ENCODE peak calls at places on chromosomes 13 and 19, in five cellular contexts. One of them, this sample, is unnamed.

GRCh38 chr13:59364508-59365187 is 799.1 kb downstream of the DIAPH3 start:
- DNase-seq in effector CD4-positive, alpha-beta T cell: no peak
- DNase-seq in RPMI8226: no peak
- DNase-seq in HTR-8/SVneo: no peak
- DNase-seq in stimulated activated CD4-positive, alpha-beta T cell treated with anti-CD3 and anti-CD28 coated beads, Interleukin-15, amount 100 ng/mL, for 48 hours: no peak
- DNase-seq in this sample: peak; percentile 6

GRCh38 chr19:50510700-50511068 is 307 bp downstream of the JOSD2 start:
- DNase-seq in stimulated activated CD4-positive, alpha-beta T cell treated with anti-CD3 and anti-CD28 coated beads, Interleukin-15, amount 100 ng/mL, for 48 hours: no peak
- DNase-seq in HTR-8/SVneo: peak; percentile 35
- DNase-seq in RPMI8226: no peak
- DNase-seq in effector CD4-positive, alpha-beta T cell: no peak
- DNase-seq in this sample: no peak

GRCh38 chr13:52158629-52159158 is 703 bp downstream of the NEK3 start:
- DNase-seq in effector CD4-positive, alpha-beta T cell: no peak
- DNase-seq in stimulated activated CD4-positive, alpha-beta T cell treated with anti-CD3 and anti-CD28 coated beads, Interleukin-15, amount 100 ng/mL, for 48 hours: no peak
- DNase-seq in RPMI8226: no peak
- DNase-seq in HTR-8/SVneo: peak; percentile 12
- DNase-seq in this sample: peak; percentile 29

GRCh38 chr13:45349438-45349837 is 8.5 kb upstream of the TPT1 start:
- DNase-seq in HTR-8/SVneo: no peak
- DNase-seq in RPMI8226: no peak
- DNase-seq in effector CD4-positive, alpha-beta T cell: no peak
- DNase-seq in stimulated activated CD4-positive, alpha-beta T cell treated with anti-CD3 and anti-CD28 coated beads, Interleukin-15, amount 100 ng/mL, for 48 hours: no peak
- DNase-seq in this sample: no peak

GRCh38 chr19:40241809-40242384 is 15.4 kb upstream of the CCNP start:
- DNase-seq in HTR-8/SVneo: no peak
- DNase-seq in RPMI8226: no peak
- DNase-seq in effector CD4-positive, alpha-beta T cell: no peak
- DNase-seq in stimulated activated CD4-positive, alpha-beta T cell treated with anti-CD3 and anti-CD28 coated beads, Interleukin-15, amount 100 ng/mL, for 48 hours: no peak
- DNase-seq in this sample: peak; percentile 18

GRCh38 chr19:2255112-2255845 is 938 bp downstream of the JSRP1 start:
- DNase-seq in RPMI8226: peak; percentile 49
- DNase-seq in HTR-8/SVneo: no peak
- DNase-seq in stimulated activated CD4-positive, alpha-beta T cell treated with anti-CD3 and anti-CD28 coated beads, Interleukin-15, amount 100 ng/mL, for 48 hours: no peak
- DNase-seq in effector CD4-positive, alpha-beta T cell: no peak
- DNase-seq in this sample: no peak

GRCh38 chr19:52542984-52543664 is 15.7 kb downstream of the ZNF808 start:
- DNase-seq in stimulated activated CD4-positive, alpha-beta T cell treated with anti-CD3 and anti-CD28 coated beads, Interleukin-15, amount 100 ng/mL, for 48 hours: no peak
- DNase-seq in RPMI8226: no peak
- DNase-seq in HTR-8/SVneo: no peak
- DNase-seq in effector CD4-positive, alpha-beta T cell: no peak
- DNase-seq in this sample: no peak

GRCh38 chr13:94824601-94825000 is 112.3 kb upstream of the SOX21 start:
- DNase-seq in stimulated activated CD4-positive, alpha-beta T cell treated with anti-CD3 and anti-CD28 coated beads, Interleukin-15, amount 100 ng/mL, for 48 hours: no peak
- DNase-seq in HTR-8/SVneo: no peak
- DNase-seq in RPMI8226: no peak
- DNase-seq in effector CD4-positive, alpha-beta T cell: no peak
- DNase-seq in this sample: no peak

GRCh38 chr13:27466513-27466912 is 16.1 kb upstream of the MTIF3 start:
- DNase-seq in effector CD4-positive, alpha-beta T cell: no peak
- DNase-seq in HTR-8/SVneo: no peak
- DNase-seq in RPMI8226: no peak
- DNase-seq in stimulated activated CD4-positive, alpha-beta T cell treated with anti-CD3 and anti-CD28 coated beads, Interleukin-15, amount 100 ng/mL, for 48 hours: no peak
- DNase-seq in this sample: no peak

GRCh38 chr13:44312898-44313551 is 60.6 kb upstream of the SERP2 start:
- DNase-seq in HTR-8/SVneo: peak; percentile 25
- DNase-seq in RPMI8226: no peak
- DNase-seq in effector CD4-positive, alpha-beta T cell: no peak
- DNase-seq in stimulated activated CD4-positive, alpha-beta T cell treated with anti-CD3 and anti-CD28 coated beads, Interleukin-15, amount 100 ng/mL, for 48 hours: no peak
- DNase-seq in this sample: no peak

GRCh38 chr13:29849731-29850212 is 645 bp downstream of the UBL3 start:
- DNase-seq in effector CD4-positive, alpha-beta T cell: peak; percentile 34
- DNase-seq in HTR-8/SVneo: no peak
- DNase-seq in RPMI8226: peak; percentile 20
- DNase-seq in stimulated activated CD4-positive, alpha-beta T cell treated with anti-CD3 and anti-CD28 coated beads, Interleukin-15, amount 100 ng/mL, for 48 hours: no peak
- DNase-seq in this sample: peak; percentile 79

GRCh38 chr13:110644892-110645521 is 29.7 kb downstream of the NAXD start:
- DNase-seq in effector CD4-positive, alpha-beta T cell: peak; percentile 27
- DNase-seq in stimulated activated CD4-positive, alpha-beta T cell treated with anti-CD3 and anti-CD28 coated beads, Interleukin-15, amount 100 ng/mL, for 48 hours: peak; percentile 15
- DNase-seq in HTR-8/SVneo: no peak
- DNase-seq in RPMI8226: peak; percentile 11
- DNase-seq in this sample: peak; percentile 73

GRCh38 chr19:7947939-7948338 is 4.5 kb upstream of the TIMM44 start:
- DNase-seq in effector CD4-positive, alpha-beta T cell: no peak
- DNase-seq in stimulated activated CD4-positive, alpha-beta T cell treated with anti-CD3 and anti-CD28 coated beads, Interleukin-15, amount 100 ng/mL, for 48 hours: no peak
- DNase-seq in HTR-8/SVneo: no peak
- DNase-seq in RPMI8226: no peak
- DNase-seq in this sample: no peak

GRCh38 chr13:23847545-23847944 is 41.7 kb downstream of the MIPEP start:
- DNase-seq in HTR-8/SVneo: no peak
- DNase-seq in stimulated activated CD4-positive, alpha-beta T cell treated with anti-CD3 and anti-CD28 coated beads, Interleukin-15, amount 100 ng/mL, for 48 hours: no peak
- DNase-seq in effector CD4-positive, alpha-beta T cell: no peak
- DNase-seq in RPMI8226: no peak
- DNase-seq in this sample: no peak

GRCh38 chr19:36417752-36418286 is 625 bp downstream of the ZFP82 start:
- DNase-seq in RPMI8226: peak; percentile 6
- DNase-seq in effector CD4-positive, alpha-beta T cell: no peak
- DNase-seq in HTR-8/SVneo: no peak
- DNase-seq in stimulated activated CD4-positive, alpha-beta T cell treated with anti-CD3 and anti-CD28 coated beads, Interleukin-15, amount 100 ng/mL, for 48 hours: no peak
- DNase-seq in this sample: no peak

GRCh38 chr19:10640361-10640760 is 13.8 kb upstream of the ILF3 start:
- DNase-seq in effector CD4-positive, alpha-beta T cell: no peak
- DNase-seq in RPMI8226: no peak
- DNase-seq in HTR-8/SVneo: no peak
- DNase-seq in stimulated activated CD4-positive, alpha-beta T cell treated with anti-CD3 and anti-CD28 coated beads, Interleukin-15, amount 100 ng/mL, for 48 hours: no peak
- DNase-seq in this sample: no peak

GRCh38 chr19:18612051-18612771 is 459 bp upstream of the TMEM59L start:
- DNase-seq in HTR-8/SVneo: no peak
- DNase-seq in effector CD4-positive, alpha-beta T cell: no peak
- DNase-seq in RPMI8226: no peak
- DNase-seq in stimulated activated CD4-positive, alpha-beta T cell treated with anti-CD3 and anti-CD28 coated beads, Interleukin-15, amount 100 ng/mL, for 48 hours: no peak
- DNase-seq in this sample: no peak

GRCh38 chr13:30892966-30893365 is 13.1 kb upstream of the MEDAG start:
- DNase-seq in stimulated activated CD4-positive, alpha-beta T cell treated with anti-CD3 and anti-CD28 coated beads, Interleukin-15, amount 100 ng/mL, for 48 hours: no peak
- DNase-seq in effector CD4-positive, alpha-beta T cell: no peak
- DNase-seq in HTR-8/SVneo: no peak
- DNase-seq in RPMI8226: peak; percentile 7
- DNase-seq in this sample: peak; percentile 35

GRCh38 chr19:28999733-29000433 is 213.1 kb downstream of the UQCRFS1 start:
- DNase-seq in RPMI8226: no peak
- DNase-seq in HTR-8/SVneo: no peak
- DNase-seq in stimulated activated CD4-positive, alpha-beta T cell treated with anti-CD3 and anti-CD28 coated beads, Interleukin-15, amount 100 ng/mL, for 48 hours: no peak
- DNase-seq in effector CD4-positive, alpha-beta T cell: no peak
- DNase-seq in this sample: no peak

GRCh38 chr13:97267418-97268059 is 45.4 kb downstream of the MBNL2 start:
- DNase-seq in stimulated activated CD4-positive, alpha-beta T cell treated with anti-CD3 and anti-CD28 coated beads, Interleukin-15, amount 100 ng/mL, for 48 hours: no peak
- DNase-seq in HTR-8/SVneo: no peak
- DNase-seq in RPMI8226: no peak
- DNase-seq in effector CD4-positive, alpha-beta T cell: no peak
- DNase-seq in this sample: no peak

GRCh38 chr13:112861876-112862615 is 107.0 kb upstream of the MCF2L start:
- DNase-seq in HTR-8/SVneo: no peak
- DNase-seq in stimulated activated CD4-positive, alpha-beta T cell treated with anti-CD3 and anti-CD28 coated beads, Interleukin-15, amount 100 ng/mL, for 48 hours: no peak
- DNase-seq in RPMI8226: no peak
- DNase-seq in effector CD4-positive, alpha-beta T cell: no peak
- DNase-seq in this sample: no peak

GRCh38 chr19:6997679-6998445 is 23.4 kb downstream of the MBD3L2B start:
- DNase-seq in stimulated activated CD4-positive, alpha-beta T cell treated with anti-CD3 and anti-CD28 coated beads, Interleukin-15, amount 100 ng/mL, for 48 hours: no peak
- DNase-seq in RPMI8226: no peak
- DNase-seq in HTR-8/SVneo: no peak
- DNase-seq in effector CD4-positive, alpha-beta T cell: no peak
- DNase-seq in this sample: no peak

GRCh38 chr19:14505488-14506239 is 9.7 kb upstream of the GIPC1 start:
- DNase-seq in effector CD4-positive, alpha-beta T cell: peak; percentile 61
- DNase-seq in RPMI8226: peak; percentile 58
- DNase-seq in HTR-8/SVneo: peak; percentile 87
- DNase-seq in stimulated activated CD4-positive, alpha-beta T cell treated with anti-CD3 and anti-CD28 coated beads, Interleukin-15, amount 100 ng/mL, for 48 hours: peak; percentile 72
- DNase-seq in this sample: peak; percentile 53

GRCh38 chr13:36418022-36418805 is 14.1 kb upstream of the CCNA1 start:
- DNase-seq in stimulated activated CD4-positive, alpha-beta T cell treated with anti-CD3 and anti-CD28 coated beads, Interleukin-15, amount 100 ng/mL, for 48 hours: no peak
- DNase-seq in HTR-8/SVneo: no peak
- DNase-seq in RPMI8226: no peak
- DNase-seq in effector CD4-positive, alpha-beta T cell: no peak
- DNase-seq in this sample: no peak

GRCh38 chr19:16289594-16289993 is 35.0 kb upstream of the KLF2 start:
- DNase-seq in HTR-8/SVneo: no peak
- DNase-seq in effector CD4-positive, alpha-beta T cell: no peak
- DNase-seq in stimulated activated CD4-positive, alpha-beta T cell treated with anti-CD3 and anti-CD28 coated beads, Interleukin-15, amount 100 ng/mL, for 48 hours: no peak
- DNase-seq in RPMI8226: no peak
- DNase-seq in this sample: no peak

GRCh38 chr19:39192846-39193245 is 3.9 kb upstream of the NCCRP1 start:
- DNase-seq in HTR-8/SVneo: no peak
- DNase-seq in RPMI8226: no peak
- DNase-seq in stimulated activated CD4-positive, alpha-beta T cell treated with anti-CD3 and anti-CD28 coated beads, Interleukin-15, amount 100 ng/mL, for 48 hours: no peak
- DNase-seq in effector CD4-positive, alpha-beta T cell: no peak
- DNase-seq in this sample: no peak

GRCh38 chr13:110340812-110341444 is 33.8 kb downstream of the COL4A2 start:
- DNase-seq in RPMI8226: no peak
- DNase-seq in effector CD4-positive, alpha-beta T cell: no peak
- DNase-seq in HTR-8/SVneo: peak; percentile 18
- DNase-seq in stimulated activated CD4-positive, alpha-beta T cell treated with anti-CD3 and anti-CD28 coated beads, Interleukin-15, amount 100 ng/mL, for 48 hours: peak; percentile 63
- DNase-seq in this sample: peak; percentile 46

GRCh38 chr13:20174656-20175405 is 14.0 kb upstream of the GJA3 start:
- DNase-seq in stimulated activated CD4-positive, alpha-beta T cell treated with anti-CD3 and anti-CD28 coated beads, Interleukin-15, amount 100 ng/mL, for 48 hours: peak; percentile 67
- DNase-seq in effector CD4-positive, alpha-beta T cell: no peak
- DNase-seq in RPMI8226: peak; percentile 82
- DNase-seq in HTR-8/SVneo: peak; percentile 76
- DNase-seq in this sample: peak; percentile 75

GRCh38 chr13:33045829-33046592 is 29.8 kb downstream of the KL start:
- DNase-seq in effector CD4-positive, alpha-beta T cell: no peak
- DNase-seq in RPMI8226: no peak
- DNase-seq in stimulated activated CD4-positive, alpha-beta T cell treated with anti-CD3 and anti-CD28 coated beads, Interleukin-15, amount 100 ng/mL, for 48 hours: no peak
- DNase-seq in HTR-8/SVneo: no peak
- DNase-seq in this sample: no peak

GRCh38 chr19:48398329-48399235 is 5.1 kb downstream of the GRIN2D start:
- DNase-seq in effector CD4-positive, alpha-beta T cell: peak; percentile 68
- DNase-seq in HTR-8/SVneo: no peak
- DNase-seq in stimulated activated CD4-positive, alpha-beta T cell treated with anti-CD3 and anti-CD28 coated beads, Interleukin-15, amount 100 ng/mL, for 48 hours: peak; percentile 84
- DNase-seq in RPMI8226: peak; percentile 89
- DNase-seq in this sample: peak; percentile 55

GRCh38 chr19:40862785-40863184 is 12.5 kb upstream of the CYP2A6 start:
- DNase-seq in HTR-8/SVneo: no peak
- DNase-seq in RPMI8226: no peak
- DNase-seq in stimulated activated CD4-positive, alpha-beta T cell treated with anti-CD3 and anti-CD28 coated beads, Interleukin-15, amount 100 ng/mL, for 48 hours: no peak
- DNase-seq in effector CD4-positive, alpha-beta T cell: no peak
- DNase-seq in this sample: no peak

GRCh38 chr19:17420267-17420924 is 549 bp downstream of the MVB12A start:
- DNase-seq in stimulated activated CD4-positive, alpha-beta T cell treated with anti-CD3 and anti-CD28 coated beads, Interleukin-15, amount 100 ng/mL, for 48 hours: no peak
- DNase-seq in effector CD4-positive, alpha-beta T cell: no peak
- DNase-seq in RPMI8226: peak; percentile 69
- DNase-seq in HTR-8/SVneo: no peak
- DNase-seq in this sample: peak; percentile 31

GRCh38 chr19:38319421-38320258 is at the start of gene KCNK6:
- DNase-seq in stimulated activated CD4-positive, alpha-beta T cell treated with anti-CD3 and anti-CD28 coated beads, Interleukin-15, amount 100 ng/mL, for 48 hours: peak; percentile 32
- DNase-seq in effector CD4-positive, alpha-beta T cell: peak; percentile 23
- DNase-seq in HTR-8/SVneo: no peak
- DNase-seq in RPMI8226: peak; percentile 26
- DNase-seq in this sample: peak; percentile 65

GRCh38 chr13:23618341-23618740 is 48.1 kb downstream of the TNFRSF19 start:
- DNase-seq in stimulated activated CD4-positive, alpha-beta T cell treated with anti-CD3 and anti-CD28 coated beads, Interleukin-15, amount 100 ng/mL, for 48 hours: no peak
- DNase-seq in RPMI8226: no peak
- DNase-seq in effector CD4-positive, alpha-beta T cell: no peak
- DNase-seq in HTR-8/SVneo: peak; percentile 25
- DNase-seq in this sample: no peak

GRCh38 chr13:93559718-93560117 is 333.1 kb downstream of the GPC6 start:
- DNase-seq in HTR-8/SVneo: peak; percentile 20
- DNase-seq in effector CD4-positive, alpha-beta T cell: no peak
- DNase-seq in stimulated activated CD4-positive, alpha-beta T cell treated with anti-CD3 and anti-CD28 coated beads, Interleukin-15, amount 100 ng/mL, for 48 hours: no peak
- DNase-seq in RPMI8226: no peak
- DNase-seq in this sample: no peak

GRCh38 chr13:52922961-52923360 is 74.5 kb upstream of the PCDH8 start:
- DNase-seq in effector CD4-positive, alpha-beta T cell: no peak
- DNase-seq in stimulated activated CD4-positive, alpha-beta T cell treated with anti-CD3 and anti-CD28 coated beads, Interleukin-15, amount 100 ng/mL, for 48 hours: no peak
- DNase-seq in HTR-8/SVneo: no peak
- DNase-seq in RPMI8226: no peak
- DNase-seq in this sample: no peak

GRCh38 chr19:33758541-33759013 is 38.1 kb upstream of the KCTD15 start:
- DNase-seq in stimulated activated CD4-positive, alpha-beta T cell treated with anti-CD3 and anti-CD28 coated beads, Interleukin-15, amount 100 ng/mL, for 48 hours: no peak
- DNase-seq in HTR-8/SVneo: peak; percentile 28
- DNase-seq in RPMI8226: peak; percentile 87
- DNase-seq in effector CD4-positive, alpha-beta T cell: no peak
- DNase-seq in this sample: no peak

GRCh38 chr19:32824906-32825608 is 44.5 kb downstream of the SLC7A9 start:
- DNase-seq in stimulated activated CD4-positive, alpha-beta T cell treated with anti-CD3 and anti-CD28 coated beads, Interleukin-15, amount 100 ng/mL, for 48 hours: no peak
- DNase-seq in HTR-8/SVneo: no peak
- DNase-seq in effector CD4-positive, alpha-beta T cell: no peak
- DNase-seq in RPMI8226: no peak
- DNase-seq in this sample: no peak